ENCODE peak calls at places on chromosomes 4 and X, in ten cellular contexts. Q is dorsolateral prefrontal cortex; T is body of pancreas; W is Calu3; N is CD4-positive, alpha-beta T cell; K is RWPE1; X is testis; D is H9; J is CD8-positive, alpha-beta T cell; R is epithelial cell of proximal tubule. M is an unnamed sample.

GRCh38 chrX:153970398-153971123 is 1.1 kb downstream of the HCFC1 start:
- DNase-seq in K (no peak), T (no peak), D (peak; percentile 64), N (peak; percentile 35), R (no peak), J (no peak), X (peak; percentile 42), W (peak; percentile 13), Q (peak; percentile 57), M (peak; percentile 64)

GRCh38 chr4:158250321-158250720 is 40.0 kb downstream of the TMEM144 start:
- DNase-seq in X (no peak), N (no peak), R (no peak), W (no peak), T (peak; percentile 9), J (no peak), D (no peak), K (no peak), Q (no peak), M (no peak)

GRCh38 chrX:13906103-13906502 is 89.2 kb upstream of the GPM6B start:
- DNase-seq in W (no peak), D (no peak), X (peak; percentile 46), N (no peak), T (no peak), Q (peak; percentile 42), J (no peak), R (no peak), K (no peak), M (no peak)

GRCh38 chr4:98745372-98745771 is 87.0 kb upstream of the TSPAN5 start:
- DNase-seq in T (peak; percentile 12), K (no peak), Q (peak; percentile 16), X (peak; percentile 44), J (no peak), R (no peak), W (no peak), D (no peak), N (no peak), M (no peak)

GRCh38 chr4:74109894-74110605 is 11.1 kb upstream of the CXCL2 start:
- DNase-seq in X (no peak), J (no peak), N (no peak), R (peak; percentile 96), K (peak; percentile 52), Q (no peak), T (peak; percentile 29), D (no peak), W (no peak), M (no peak)

GRCh38 chr4:3043272-3044020 is 30.9 kb downstream of the HTT-AS start:
- DNase-seq in K (no peak), T (no peak), R (no peak), Q (no peak), D (no peak), J (no peak), N (no peak), W (no peak), X (no peak), M (no peak)

GRCh38 chrX:129980540-129981206 is 1.8 kb upstream of the BCORL1 start:
- DNase-seq in W (peak; percentile 19), K (no peak), R (no peak), J (peak; percentile 22), T (peak; percentile 73), N (no peak), X (peak; percentile 35), D (peak; percentile 59), Q (no peak), M (peak; percentile 50)

GRCh38 chr4:108637856-108638255 is 12.5 kb upstream of the OSTC start:
- DNase-seq in D (no peak), X (no peak), N (no peak), J (no peak), R (no peak), Q (no peak), W (no peak), K (no peak), T (no peak), M (no peak)

GRCh38 chrX:154450312-154450711 is 6.4 kb downstream of the FAM50A start:
- DNase-seq in X (no peak), N (no peak), D (no peak), J (no peak), W (no peak), Q (peak; percentile 30), R (no peak), T (no peak), K (no peak), M (no peak)

GRCh38 chr4:122798101-122798500 is 28.5 kb upstream of the FGF2 start:
- DNase-seq in K (peak; percentile 94), W (peak; percentile 16), X (peak; percentile 56), T (no peak), N (no peak), Q (no peak), J (no peak), D (peak; percentile 74), R (no peak), M (no peak)

GRCh38 chr4:185265942-185266341 is 56.5 kb downstream of the SNX25 start:
- DNase-seq in R (no peak), N (no peak), X (no peak), J (no peak), W (no peak), K (no peak), D (no peak), Q (no peak), T (no peak), M (no peak)

GRCh38 chr4:155974476-155974749 is 20.7 kb upstream of the CTSO start:
- DNase-seq in J (no peak), T (no peak), K (no peak), R (no peak), D (no peak), W (no peak), N (no peak), Q (no peak), X (no peak), M (peak; percentile 45)

GRCh38 chr4:82865592-82865991 is 25.4 kb downstream of the SEC31A start:
- DNase-seq in D (no peak), T (no peak), W (peak; percentile 1), N (no peak), J (no peak), X (no peak), Q (no peak), R (peak; percentile 81), K (peak; percentile 70), M (no peak)

GRCh38 chr4:127870688-127871087 is 10.0 kb upstream of the PLK4 start:
- DNase-seq in W (no peak), R (no peak), N (no peak), Q (no peak), T (no peak), X (no peak), K (peak; percentile 57), J (no peak), D (no peak), M (no peak)

GRCh38 chrX:79477691-79478090 is 110.6 kb upstream of the ITM2A start:
- DNase-seq in J (no peak), Q (no peak), T (no peak), W (no peak), X (no peak), N (no peak), K (no peak), R (no peak), D (no peak), M (no peak)

GRCh38 chr4:244471-244870 is 60.8 kb downstream of the ZNF732 start:
- DNase-seq in X (peak; percentile 70), N (peak; percentile 15), D (peak; percentile 27), W (peak; percentile 13), T (peak; percentile 60), J (peak; percentile 40), Q (peak; percentile 38), K (no peak), R (no peak), M (peak; percentile 12)

GRCh38 chr4:70359115-70359661 is 1.4 kb upstream of the SMR3A start:
- DNase-seq in Q (no peak), W (no peak), K (no peak), D (no peak), N (no peak), R (no peak), X (no peak), T (no peak), J (no peak), M (no peak)

GRCh38 chr4:2469192-2469984 is 482 bp downstream of the RNF4 start:
- DNase-seq in N (peak; percentile 65), K (peak; percentile 41), W (peak; percentile 39), Q (peak; percentile 16), R (no peak), D (peak; percentile 54), X (peak; percentile 67), J (peak; percentile 81), T (peak; percentile 61), M (peak; percentile 83)

DNA sequence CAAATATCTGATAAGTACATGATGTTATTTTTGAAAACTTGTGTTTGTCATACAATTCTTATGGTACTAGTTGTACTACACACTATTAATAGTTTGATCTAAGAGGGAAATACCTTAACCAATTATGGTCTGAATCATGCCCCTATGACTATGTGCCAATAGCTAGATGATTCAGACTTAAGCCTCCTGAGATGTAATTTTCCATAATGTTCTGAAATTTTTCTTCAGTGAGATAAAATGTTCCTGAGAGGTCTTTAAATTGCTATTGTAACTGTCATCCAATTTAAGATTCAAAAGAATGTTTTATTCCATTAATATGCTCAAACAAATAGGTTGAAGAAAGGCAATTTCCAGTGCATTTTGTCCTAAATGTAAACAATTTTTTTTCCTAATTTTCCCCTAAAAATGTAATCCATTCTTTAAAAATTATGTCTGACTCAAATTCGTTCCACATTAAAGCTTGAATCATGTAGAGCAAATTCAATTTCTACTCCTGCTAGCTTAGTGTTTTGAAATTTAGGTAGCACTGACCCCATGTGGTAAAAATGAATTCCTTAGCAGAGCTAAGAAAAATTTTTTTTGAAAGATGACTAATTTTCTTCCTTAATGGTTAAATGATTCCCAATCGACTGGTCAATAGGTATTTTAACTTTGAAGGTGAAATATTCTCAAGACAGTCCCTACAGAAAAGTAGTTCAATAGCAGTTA is 49.1 kb downstream of the APOOL start:
- DNase-seq in D (no peak), K (peak; percentile 30), Q (no peak), R (peak; percentile 20), T (no peak), N (no peak), W (no peak), X (no peak), J (no peak), M (no peak)
- TF ChIP-seq CTCF in D (peak; percentile 28), K (peak; percentile 44), Q (peak; percentile 45), R (peak; percentile 43), T (peak; percentile 11), N (no peak), W (no peak), X (no peak), J (no peak), M (no peak)

GRCh38 chr4:75289843-75290616 is 224.2 kb downstream of the RCHY1 start:
- DNase-seq in W (peak; percentile 17), R (no peak), T (peak; percentile 9), Q (no peak), K (no peak), D (peak; percentile 80), J (no peak), X (peak; percentile 19), N (no peak), M (peak; percentile 6)
- TF ChIP-seq CTCF in W (no peak), R (peak; percentile 61), T (peak; percentile 42), Q (peak; percentile 8), K (no peak), D (peak; percentile 72), J (no peak), X (no peak), N (no peak), M (peak; percentile 47)

GRCh38 chr4:147732516-147733193 is 767 bp downstream of the ARHGAP10 start:
- DNase-seq in J (no peak), R (no peak), K (peak; percentile 36), X (peak; percentile 49), N (no peak), T (peak; percentile 64), W (peak; percentile 24), Q (no peak), D (peak; percentile 58), M (peak; percentile 41)
- TF ChIP-seq CTCF in J (no peak), R (no peak), K (no peak), X (no peak), N (no peak), T (no peak), W (no peak), Q (no peak), D (no peak), M (no peak)

GRCh38 chrX:80578518-80579105 is 158.4 kb downstream of the TENT5D start:
- DNase-seq in J (no peak), T (no peak), W (no peak), Q (no peak), N (no peak), X (no peak), R (no peak), D (no peak), K (peak; percentile 1), M (peak; percentile 18)
- TF ChIP-seq CTCF in J (peak; percentile 13), T (peak; percentile 50), W (peak; percentile 27), Q (peak; percentile 59), N (no peak), X (peak; percentile 42), R (peak; percentile 57), D (peak; percentile 59), K (peak; percentile 51), M (peak; percentile 52)